ENCODE peak calls at places on chromosomes 7 and 10, in six cellular contexts. One of them, this sample, is unnamed.

GRCh38 chr7:67346126-67346525 is 349.5 kb downstream of the TYW1 start:
- DNase-seq in trophoblast cell: no peak
- DNase-seq in pulmonary artery endothelial cell: no peak
- DNase-seq in stimulated activated naive CD4-positive, alpha-beta T cell treated with Interleukin-2 at 50 U/mL for 16 hours: no peak
- DNase-seq in lung: no peak
- DNase-seq in activated T-helper 9 cell treated with anti-CD3 and anti-CD28 coated beads, Interleukin-2, amount 50 U/mL, for 16 hours: no peak
- DNase-seq in this sample: no peak

GRCh38 chr7:99553039-99553438 is 1.1 kb upstream of the FAM200A start:
- DNase-seq in trophoblast cell: no peak
- DNase-seq in pulmonary artery endothelial cell: no peak
- DNase-seq in stimulated activated naive CD4-positive, alpha-beta T cell treated with Interleukin-2 at 50 U/mL for 16 hours: no peak
- DNase-seq in lung: no peak
- DNase-seq in activated T-helper 9 cell treated with anti-CD3 and anti-CD28 coated beads, Interleukin-2, amount 50 U/mL, for 16 hours: no peak
- DNase-seq in this sample: no peak

GRCh38 chr7:35825984-35826383 is 25.1 kb downstream of the SEPTIN7 start:
- DNase-seq in trophoblast cell: no peak
- DNase-seq in pulmonary artery endothelial cell: no peak
- DNase-seq in stimulated activated naive CD4-positive, alpha-beta T cell treated with Interleukin-2 at 50 U/mL for 16 hours: no peak
- DNase-seq in lung: no peak
- DNase-seq in activated T-helper 9 cell treated with anti-CD3 and anti-CD28 coated beads, Interleukin-2, amount 50 U/mL, for 16 hours: no peak
- DNase-seq in this sample: no peak

GRCh38 chr7:84181628-84182027 is 13.0 kb downstream of the SEMA3A start:
- DNase-seq in trophoblast cell: no peak
- DNase-seq in pulmonary artery endothelial cell: no peak
- DNase-seq in stimulated activated naive CD4-positive, alpha-beta T cell treated with Interleukin-2 at 50 U/mL for 16 hours: no peak
- DNase-seq in lung: no peak
- DNase-seq in activated T-helper 9 cell treated with anti-CD3 and anti-CD28 coated beads, Interleukin-2, amount 50 U/mL, for 16 hours: no peak
- DNase-seq in this sample: no peak

GRCh38 chr7:216360-217300 is 24.3 kb downstream of the FAM20C start:
- DNase-seq in trophoblast cell: no peak
- DNase-seq in pulmonary artery endothelial cell: no peak
- DNase-seq in stimulated activated naive CD4-positive, alpha-beta T cell treated with Interleukin-2 at 50 U/mL for 16 hours: no peak
- DNase-seq in lung: no peak
- DNase-seq in activated T-helper 9 cell treated with anti-CD3 and anti-CD28 coated beads, Interleukin-2, amount 50 U/mL, for 16 hours: no peak
- DNase-seq in this sample: no peak

GRCh38 chr7:134028853-134029252 is 98.3 kb upstream of the LRGUK start:
- DNase-seq in trophoblast cell: no peak
- DNase-seq in pulmonary artery endothelial cell: no peak
- DNase-seq in stimulated activated naive CD4-positive, alpha-beta T cell treated with Interleukin-2 at 50 U/mL for 16 hours: no peak
- DNase-seq in lung: no peak
- DNase-seq in activated T-helper 9 cell treated with anti-CD3 and anti-CD28 coated beads, Interleukin-2, amount 50 U/mL, for 16 hours: no peak
- DNase-seq in this sample: no peak

GRCh38 chr10:106573106-106573505 is 591.4 kb downstream of the SORCS1 start:
- DNase-seq in trophoblast cell: no peak
- DNase-seq in pulmonary artery endothelial cell: no peak
- DNase-seq in stimulated activated naive CD4-positive, alpha-beta T cell treated with Interleukin-2 at 50 U/mL for 16 hours: no peak
- DNase-seq in lung: no peak
- DNase-seq in activated T-helper 9 cell treated with anti-CD3 and anti-CD28 coated beads, Interleukin-2, amount 50 U/mL, for 16 hours: no peak
- DNase-seq in this sample: no peak

GRCh38 chr10:35545878-35546631 is 59.1 kb upstream of the GJD4 start:
- DNase-seq in trophoblast cell: no peak
- DNase-seq in pulmonary artery endothelial cell: no peak
- DNase-seq in stimulated activated naive CD4-positive, alpha-beta T cell treated with Interleukin-2 at 50 U/mL for 16 hours: no peak
- DNase-seq in lung: no peak
- DNase-seq in activated T-helper 9 cell treated with anti-CD3 and anti-CD28 coated beads, Interleukin-2, amount 50 U/mL, for 16 hours: no peak
- DNase-seq in this sample: no peak

GRCh38 chr7:107934991-107935770 is 44.2 kb downstream of the DLD start:
- DNase-seq in trophoblast cell: no peak
- DNase-seq in pulmonary artery endothelial cell: no peak
- DNase-seq in stimulated activated naive CD4-positive, alpha-beta T cell treated with Interleukin-2 at 50 U/mL for 16 hours: no peak
- DNase-seq in lung: no peak
- DNase-seq in activated T-helper 9 cell treated with anti-CD3 and anti-CD28 coated beads, Interleukin-2, amount 50 U/mL, for 16 hours: no peak
- DNase-seq in this sample: no peak

GRCh38 chr7:26538683-26539082 is 247.0 kb downstream of the SNX10 start:
- DNase-seq in trophoblast cell: no peak
- DNase-seq in pulmonary artery endothelial cell: no peak
- DNase-seq in stimulated activated naive CD4-positive, alpha-beta T cell treated with Interleukin-2 at 50 U/mL for 16 hours: no peak
- DNase-seq in lung: no peak
- DNase-seq in activated T-helper 9 cell treated with anti-CD3 and anti-CD28 coated beads, Interleukin-2, amount 50 U/mL, for 16 hours: no peak
- DNase-seq in this sample: no peak

GRCh38 chr7:116521046-116521664 is 3.7 kb upstream of the CAV1 start:
- DNase-seq in trophoblast cell: peak
- DNase-seq in pulmonary artery endothelial cell: no peak
- DNase-seq in stimulated activated naive CD4-positive, alpha-beta T cell treated with Interleukin-2 at 50 U/mL for 16 hours: no peak
- DNase-seq in lung: no peak
- DNase-seq in activated T-helper 9 cell treated with anti-CD3 and anti-CD28 coated beads, Interleukin-2, amount 50 U/mL, for 16 hours: no peak
- DNase-seq in this sample: no peak

GRCh38 chr10:70379581-70380176 is 2.7 kb downstream of the LRRC20 start:
- DNase-seq in trophoblast cell: no peak
- DNase-seq in pulmonary artery endothelial cell: no peak
- DNase-seq in stimulated activated naive CD4-positive, alpha-beta T cell treated with Interleukin-2 at 50 U/mL for 16 hours: no peak
- DNase-seq in lung: no peak
- DNase-seq in activated T-helper 9 cell treated with anti-CD3 and anti-CD28 coated beads, Interleukin-2, amount 50 U/mL, for 16 hours: no peak
- DNase-seq in this sample: no peak

GRCh38 chr10:70137927-70138883 is 5.6 kb upstream of the AIFM2 start:
- DNase-seq in trophoblast cell: no peak
- DNase-seq in pulmonary artery endothelial cell: no peak
- DNase-seq in stimulated activated naive CD4-positive, alpha-beta T cell treated with Interleukin-2 at 50 U/mL for 16 hours: no peak
- DNase-seq in lung: no peak
- DNase-seq in activated T-helper 9 cell treated with anti-CD3 and anti-CD28 coated beads, Interleukin-2, amount 50 U/mL, for 16 hours: no peak
- DNase-seq in this sample: no peak